ENCODE peak calls at places on chromosomes 1 and 21, in four cellular contexts. Y is tibial nerve, V is stomach, P is transverse colon. D is an unnamed sample.

GRCh38 chr1:48903291-48903690 is 126.6 kb upstream of the BEND5 start:
- DNase-seq in V (no peak), Y (no peak), P (no peak), D (no peak)

GRCh38 chr1:53376041-53376461 is 48.2 kb upstream of the LRP8 start:
- DNase-seq in Y (no peak), V (peak), P (no peak), D (peak)

GRCh38 chr1:151472852-151473731 is 13.8 kb upstream of the POGZ start:
- DNase-seq in Y (no peak), P (peak), V (peak), D (peak)

GRCh38 chr1:94259635-94260289 is 22.4 kb upstream of the ARHGAP29 start:
- DNase-seq in V (no peak), Y (no peak), P (no peak), D (no peak)

GRCh38 chr1:67978988-67979516 is 71.4 kb downstream of the DIRAS3 start:
- DNase-seq in V (no peak), Y (no peak), P (no peak), D (no peak)

GRCh38 chr1:145963218-145964019 is 956 bp downstream of the ANKRD34A start:
- DNase-seq in V (no peak), Y (no peak), P (no peak), D (no peak)

GRCh38 chr21:33478858-33479678 is 706 bp downstream of the TMEM50B start:
- DNase-seq in Y (no peak), P (peak), V (peak), D (peak)

GRCh38 chr1:167683641-167684502 is 37.9 kb upstream of the MPZL1 start:
- DNase-seq in V (no peak), Y (no peak), P (no peak), D (no peak)

GRCh38 chr1:64505944-64506658 is 36.2 kb downstream of the CACHD1 start:
- DNase-seq in V (peak), P (peak), Y (no peak), D (no peak)

GRCh38 chr1:67850151-67850551 is 16.9 kb upstream of the GNG12 start:
- DNase-seq in P (no peak), V (no peak), Y (no peak), D (peak)

GRCh38 chr1:110765640-110766335 is 91.0 kb upstream of the KCNA3 start:
- DNase-seq in Y (no peak), P (peak), V (no peak), D (no peak)

GRCh38 chr1:215104283-215104682 is 21.7 kb downstream of the KCNK2 start:
- DNase-seq in P (no peak), V (no peak), Y (no peak), D (no peak)

GRCh38 chr1:97089223-97089622 is 367.6 kb downstream of the PTBP2 start:
- DNase-seq in P (no peak), Y (no peak), V (no peak), D (no peak)

GRCh38 chr1:116891396-116892072 is 18.2 kb upstream of the PTGFRN start:
- DNase-seq in V (no peak), Y (no peak), P (no peak), D (no peak)

GRCh38 chr1:179938752-179939151 is 15.9 kb upstream of the CEP350 start:
- DNase-seq in V (no peak), Y (no peak), P (no peak), D (no peak)

GRCh38 chr1:227886993-227887696 is 60.6 kb downstream of the WNT9A start:
- DNase-seq in P (peak), Y (peak), V (peak), D (peak)

GRCh38 chr1:6300342-6301141 is 39.6 kb upstream of the GPR153 start:
- DNase-seq in P (peak), Y (no peak), V (peak), D (no peak)

GRCh38 chr1:56473582-56474270 is 105.6 kb downstream of the PLPP3 start:
- DNase-seq in V (no peak), Y (no peak), P (no peak), D (no peak)

GRCh38 chr1:54407201-54407956 is 1.2 kb upstream of the SSBP3 start:
- DNase-seq in V (peak), Y (peak), P (peak), D (peak)
- TF ChIP-seq EP300 in V (no peak), Y (peak), P (no peak), D (no peak)

DNA sequence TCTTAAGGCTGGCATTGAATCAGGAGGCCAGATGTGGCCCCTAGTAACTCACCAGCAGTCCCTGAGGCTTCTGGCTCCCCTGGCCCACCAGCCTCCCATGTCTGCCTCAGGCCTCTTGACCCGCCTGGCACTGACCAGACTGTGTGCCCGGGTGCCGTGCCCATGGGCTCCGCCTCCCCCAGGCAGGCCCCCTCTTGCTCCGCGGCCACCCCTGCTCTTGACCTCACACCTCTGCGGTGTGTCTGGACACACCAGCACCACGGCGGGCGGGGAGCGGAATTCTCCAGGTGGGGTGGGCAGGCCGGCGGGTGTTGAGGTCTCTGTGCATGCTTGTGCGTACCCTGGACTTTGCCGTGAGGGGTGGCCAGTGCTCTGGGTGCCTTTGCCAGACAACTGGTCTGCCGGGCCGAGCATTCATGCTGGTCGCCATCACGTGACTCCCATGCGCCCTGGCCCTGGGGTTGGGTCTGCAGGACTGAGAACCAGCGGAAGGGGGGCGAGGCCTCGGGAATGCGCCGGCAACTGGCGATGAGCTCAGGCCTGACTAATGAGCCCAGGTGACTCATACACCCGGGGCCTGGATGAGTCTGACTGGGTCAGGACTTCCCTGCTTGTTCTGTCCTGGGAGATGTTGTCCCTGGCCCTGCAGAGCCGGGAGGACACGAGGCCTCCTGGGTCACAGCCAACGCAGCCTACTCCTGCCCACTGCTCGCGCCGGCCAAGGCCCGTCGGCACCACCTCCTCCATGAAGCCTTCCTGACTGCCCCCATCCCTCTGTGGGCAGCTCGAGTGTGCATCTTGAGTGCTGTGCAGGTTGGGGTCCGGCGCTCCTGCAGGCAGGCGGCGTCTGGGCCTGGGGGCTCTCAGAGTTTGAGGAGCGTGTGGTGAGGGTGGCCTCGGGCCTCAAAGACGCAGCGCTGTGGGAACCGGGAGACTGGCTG is 22.6 kb downstream of the COL18A1 start:
- DNase-seq in P (peak), Y (no peak), V (peak), D (peak)
- H3K27ac ChIP-seq in P (peak), Y (peak), V (peak), D (peak)

DNA sequence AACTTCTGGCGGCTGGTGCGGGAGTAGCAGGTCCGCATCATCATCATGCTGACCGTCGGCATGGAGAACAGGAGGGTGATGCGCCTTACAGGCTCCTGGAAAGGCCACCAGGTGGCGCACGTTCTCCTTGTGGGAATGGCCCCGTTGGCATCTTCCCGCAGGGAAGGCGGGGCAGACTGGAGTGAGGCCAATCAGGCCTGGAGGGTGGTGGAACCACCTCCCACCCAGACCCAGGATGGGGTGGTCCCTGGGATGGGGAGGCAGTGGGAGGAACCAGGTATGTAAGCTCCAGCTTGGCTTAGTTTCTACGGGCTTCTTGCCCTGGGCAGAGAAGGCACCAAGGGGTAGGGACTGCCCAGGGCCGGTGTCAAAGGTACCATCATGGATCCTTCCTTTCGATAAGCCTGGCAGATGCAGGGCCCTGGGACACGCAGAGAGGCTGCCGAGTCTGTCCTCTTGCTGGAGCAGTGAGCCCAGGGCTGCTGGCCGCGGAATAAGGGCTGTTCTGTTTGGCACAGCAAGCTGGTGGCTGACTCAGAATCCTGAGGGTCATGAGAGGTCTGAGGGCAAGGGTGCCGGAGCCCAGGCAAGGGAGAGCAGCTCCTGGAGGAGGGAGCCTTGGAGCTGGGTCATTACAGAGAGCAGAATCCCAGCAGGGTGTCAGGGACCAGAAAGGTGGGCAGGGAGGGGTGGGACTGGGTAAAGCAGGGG is 8.7 kb upstream of the LGR6 start:
- DNase-seq in P (peak), Y (peak), V (peak), D (peak)
- TF ChIP-seq EP300 in P (no peak), Y (no peak), V (no peak), D (no peak)

DNA sequence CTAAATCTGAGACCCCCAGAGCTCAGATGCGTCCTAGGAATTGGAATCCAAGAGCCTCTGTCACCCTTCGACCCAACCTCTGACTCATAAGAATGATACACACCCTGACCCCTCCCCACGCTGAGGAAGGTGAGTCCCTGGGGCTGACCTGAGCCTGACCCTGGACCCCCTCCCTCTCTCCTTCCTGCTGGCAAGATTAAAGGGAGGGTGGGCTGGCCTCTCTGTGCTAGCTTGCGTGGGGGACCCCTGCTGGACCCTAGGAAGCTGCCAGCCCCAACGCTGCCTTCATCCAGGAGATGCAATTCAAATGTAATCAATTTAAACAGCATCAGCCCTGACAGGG is 627 bp downstream of the PLEKHA6 start:
- DNase-seq in V (no peak), Y (no peak), P (no peak), D (no peak)
- H3K27ac ChIP-seq in V (no peak), Y (no peak), P (no peak), D (no peak)

D was measured in ovary.